ENCODE peak calls at places on chromosomes 13 and 19, in six cellular contexts. L is nephron progenitor cell; U is GM23248; E is stimulated activated CD8-positive, alpha-beta memory T cell treated with anti-CD3 and anti-CD28 coated beads, Interleukin-4, amount 100 ng/mL, for 24 hours; R is tibial nerve; Y is NCI-H446. M is an unnamed sample.

GRCh38 chr13:51066091-51066831 is 44.8 kb downstream of the C13orf42 start:
- DNase-seq in L (no peak), U (peak; percentile 18), Y (no peak), E (no peak), R (peak; percentile 40), M (no peak)

GRCh38 chr13:76992548-76993001 is 694 bp downstream of the CLN5 start:
- DNase-seq in R (peak; percentile 42), Y (no peak), L (peak; percentile 21), E (no peak), U (peak; percentile 65), M (no peak)

GRCh38 chr13:105008606-105009005 is 1526.9 kb downstream of the EFNB2 start:
- DNase-seq in U (no peak), L (no peak), Y (no peak), E (no peak), R (no peak), M (no peak)

GRCh38 chr13:35260316-35260715 is 216.2 kb downstream of the MAB21L1 start:
- DNase-seq in E (no peak), U (no peak), R (no peak), Y (no peak), L (no peak), M (no peak)

GRCh38 chr13:111506131-111506530 is 185.7 kb downstream of the TEX29 start:
- DNase-seq in R (no peak), L (no peak), Y (no peak), E (no peak), U (no peak), M (no peak)

GRCh38 chr19:45428385-45429231 is 4.9 kb upstream of the ERCC1 start:
- DNase-seq in U (peak; percentile 85), L (peak; percentile 73), R (no peak), E (no peak), Y (no peak), M (no peak)

GRCh38 chr13:108495686-108496363 is 133.6 kb upstream of the MYO16 start:
- DNase-seq in E (no peak), U (no peak), Y (no peak), L (peak; percentile 62), R (no peak), M (no peak)

GRCh38 chr13:73945871-73946270 is 188.3 kb downstream of the KLF12 start:
- DNase-seq in R (no peak), Y (no peak), L (no peak), E (no peak), U (peak; percentile 61), M (no peak)

GRCh38 chr19:51098366-51099069 is 9.7 kb downstream of the CTU1 start:
- DNase-seq in R (no peak), Y (no peak), E (peak; percentile 25), U (no peak), L (no peak), M (no peak)

GRCh38 chr19:29012457-29012856 is 200.5 kb downstream of the UQCRFS1 start:
- DNase-seq in E (no peak), Y (no peak), U (no peak), L (no peak), R (no peak), M (no peak)

GRCh38 chr19:30853036-30853435 is 480.9 kb downstream of the ZNF536 start:
- DNase-seq in Y (no peak), U (no peak), E (no peak), R (no peak), L (no peak), M (no peak)

GRCh38 chr13:28621439-28621838 is 37.5 kb upstream of the POMP start:
- DNase-seq in L (no peak), E (no peak), Y (no peak), R (no peak), U (no peak), M (no peak)

GRCh38 chr19:29478578-29479565 is 46.9 kb upstream of the VSTM2B start:
- DNase-seq in E (peak; percentile 3), Y (no peak), L (peak; percentile 69), R (no peak), U (peak; percentile 40), M (no peak)

GRCh38 chr19:38559428-38560401 is 58.0 kb downstream of the MAP4K1 start:
- DNase-seq in E (no peak), Y (no peak), U (peak; percentile 45), R (no peak), L (no peak), M (no peak)

GRCh38 chr19:11265785-11266236 is 3.5 kb upstream of the DOCK6 start:
- DNase-seq in E (no peak), R (no peak), L (no peak), Y (no peak), U (peak; percentile 59), M (no peak)

GRCh38 chr13:34657716-34658115 is 284.4 kb upstream of the NBEA start:
- DNase-seq in U (peak; percentile 77), Y (no peak), E (no peak), R (no peak), L (no peak), M (no peak)

GRCh38 chr13:28582225-28582891 is 76.6 kb upstream of the POMP start:
- DNase-seq in E (no peak), L (peak; percentile 48), Y (no peak), R (no peak), U (no peak), M (no peak)

GRCh38 chr19:16334421-16334820 is 9.8 kb downstream of the KLF2 start:
- DNase-seq in Y (no peak), R (no peak), U (peak; percentile 44), L (no peak), E (no peak), M (no peak)

GRCh38 chr13:26186995-26187394 is 35.1 kb downstream of the RNF6 start:
- DNase-seq in Y (no peak), L (no peak), R (no peak), E (no peak), U (peak; percentile 29), M (no peak)

GRCh38 chr19:14035706-14036105 is 4.1 kb downstream of the IL27RA start:
- DNase-seq in E (no peak), R (no peak), L (no peak), Y (no peak), U (peak; percentile 43), M (no peak)

GRCh38 chr13:113754691-113755090 is 4.3 kb upstream of the TMEM255B start:
- DNase-seq in Y (no peak), E (no peak), L (no peak), R (no peak), U (no peak), M (no peak)

GRCh38 chr13:28474491-28475134 is 20.3 kb downstream of the FLT1 start:
- DNase-seq in E (no peak), R (no peak), Y (no peak), U (peak; percentile 55), L (no peak), M (no peak)

GRCh38 chr13:29536853-29537252 is 58.6 kb downstream of the SLC7A1 start:
- DNase-seq in L (no peak), U (no peak), R (no peak), E (no peak), Y (no peak), M (no peak)

GRCh38 chr19:4929186-4929585 is 19.9 kb downstream of the UHRF1 start:
- DNase-seq in E (no peak), R (no peak), Y (no peak), U (peak; percentile 88), L (no peak), M (no peak)

GRCh38 chr19:40217027-40217810 is 965 bp downstream of the TTC9B start:
- DNase-seq in Y (no peak), U (peak; percentile 21), R (no peak), L (peak; percentile 37), E (no peak), M (no peak)

GRCh38 chr19:10852098-10852800 is 4.0 kb downstream of the C19orf38 start:
- DNase-seq in E (no peak), R (no peak), U (peak; percentile 76), Y (no peak), L (no peak), M (no peak)

GRCh38 chr13:93249259-93249917 is 22.8 kb downstream of the GPC6 start:
- DNase-seq in E (no peak), Y (no peak), R (no peak), U (peak; percentile 88), L (no peak), M (no peak)

GRCh38 chr13:109608032-109608431 is 178.4 kb downstream of the IRS2 start:
- DNase-seq in R (no peak), E (no peak), Y (no peak), U (no peak), L (no peak), M (no peak)

GRCh38 chr13:113849546-113849945 is 14.3 kb downstream of the GAS6 start:
- DNase-seq in E (no peak), R (no peak), L (no peak), Y (no peak), U (no peak), M (no peak)

GRCh38 chr19:17330546-17331253 is 4.0 kb downstream of the ANO8 start:
- DNase-seq in E (no peak), L (no peak), Y (no peak), R (no peak), U (no peak), M (no peak)

GRCh38 chr19:14580623-14581237 is 2.2 kb upstream of the CLEC17A start:
- DNase-seq in R (no peak), Y (no peak), L (no peak), E (no peak), U (no peak), M (no peak)

GRCh38 chr19:35713904-35714440 is 3.8 kb upstream of the KMT2B start:
- DNase-seq in L (no peak), R (no peak), U (no peak), E (no peak), Y (no peak), M (no peak)

GRCh38 chr19:46052896-46053295 is 12.1 kb upstream of the IGFL4 start:
- DNase-seq in E (no peak), Y (no peak), R (no peak), L (no peak), U (no peak), M (no peak)

GRCh38 chr13:97403893-97404683 is 29.9 kb upstream of the RAP2A start:
- DNase-seq in U (peak; percentile 35), Y (no peak), E (no peak), R (no peak), L (no peak), M (no peak)

M was measured in NCI-H524 treated with DMSO at 0.1 percent for 48 hours.